ENCODE peak calls at places on chromosomes 3 and 15, in four cellular contexts. G is left lung, J is heart left ventricle, A is A673. V is an unnamed sample.

GRCh38 chr15:39360417-39360816 is 220.5 kb upstream of the THBS1 start:
- DNase-seq in G (no peak), J (no peak), A (no peak), V (no peak)

GRCh38 chr15:90001062-90001682 is at the start of gene ZNF710:
- DNase-seq in G (peak), J (peak), A (peak), V (no peak)

GRCh38 chr3:162224736-162225135 is 728.1 kb downstream of the OTOL1 start:
- DNase-seq in G (no peak), J (no peak), A (no peak), V (no peak)

GRCh38 chr3:50534721-50535330 is 31.4 kb upstream of the CACNA2D2 start:
- DNase-seq in G (no peak), J (no peak), A (no peak), V (no peak)

GRCh38 chr3:168090306-168091085 is 5.2 kb downstream of the GOLIM4 start:
- DNase-seq in G (no peak), J (no peak), A (no peak), V (no peak)

GRCh38 chr15:85568261-85568808 is 187.9 kb downstream of the AKAP13 start:
- DNase-seq in G (no peak), J (no peak), A (no peak), V (no peak)

GRCh38 chr15:69990566-69991391 is 106.9 kb downstream of the TLE3 start:
- DNase-seq in G (no peak), J (no peak), A (no peak), V (no peak)

GRCh38 chr3:130955481-130955880 is 61.6 kb downstream of the ATP2C1 start:
- DNase-seq in G (no peak), J (no peak), A (no peak), V (no peak)

GRCh38 chr15:20349774-20350498 is 191.7 kb downstream of the GOLGA6L6 start:
- DNase-seq in G (no peak), J (peak), A (no peak), V (no peak)

GRCh38 chr15:98722645-98723044 is 74.3 kb downstream of the IGF1R start:
- DNase-seq in G (no peak), J (no peak), A (no peak), V (no peak)

GRCh38 chr3:190968616-190969015 is 106.1 kb upstream of the GMNC start:
- DNase-seq in G (no peak), J (no peak), A (peak), V (no peak)

GRCh38 chr3:192419312-192419711 is 308.0 kb downstream of the FGF12 start:
- DNase-seq in G (no peak), J (no peak), A (no peak), V (no peak)

GRCh38 chr3:177928156-177928555 is 608.1 kb upstream of the KCNMB2 start:
- DNase-seq in G (no peak), J (no peak), A (peak), V (no peak)

GRCh38 chr3:97778152-97778551 is 13.6 kb downstream of the ARL6 start:
- DNase-seq in G (no peak), J (no peak), A (no peak), V (no peak)

GRCh38 chr3:46538803-46539442 is 27.2 kb downstream of the LRRC2 start:
- DNase-seq in G (peak), J (peak), A (peak), V (peak)

GRCh38 chr3:30400924-30401323 is 205.5 kb upstream of the TGFBR2 start:
- DNase-seq in G (no peak), J (no peak), A (no peak), V (no peak)

GRCh38 chr3:72345237-72345878 is 502.9 kb downstream of the SHQ1 start:
- DNase-seq in G (no peak), J (no peak), A (no peak), V (no peak)

GRCh38 chr3:46749129-46749528 is 31.5 kb upstream of the PRSS50 start:
- DNase-seq in G (no peak), J (no peak), A (no peak), V (no peak)

GRCh38 chr15:67839358-67839928 is 402 bp downstream of the RNU6-1 start:
- DNase-seq in G (no peak), J (no peak), A (peak), V (no peak)

GRCh38 chr3:128709506-128710210 is 16.3 kb upstream of the RAB7A start:
- DNase-seq in G (no peak), J (no peak), A (no peak), V (no peak)

GRCh38 chr3:57544181-57545125 is at the start of gene DNAH12:
- DNase-seq in G (peak), J (no peak), A (peak), V (no peak)

GRCh38 chr3:159785276-159785675 is 203.4 kb upstream of the IL12A start:
- DNase-seq in G (no peak), J (no peak), A (no peak), V (no peak)

GRCh38 chr3:71225951-71226564 is 357.5 kb downstream of the FOXP1 start:
- DNase-seq in G (no peak), J (no peak), A (no peak), V (peak)

GRCh38 chr3:160725326-160725725 is 30.7 kb upstream of the PPM1L start:
- DNase-seq in G (no peak), J (no peak), A (no peak), V (no peak)

GRCh38 chr3:117603097-117603496 is 893.5 kb downstream of the TUSC7 start:
- DNase-seq in G (no peak), J (no peak), A (no peak), V (no peak)

GRCh38 chr3:129001817-129002572 is 891 bp downstream of the EFCC1 start:
- DNase-seq in G (no peak), J (no peak), A (peak), V (no peak)

GRCh38 chr3:141368925-141369794 is 856 bp downstream of the ZBTB38 start:
- DNase-seq in G (no peak), J (no peak), A (no peak), V (no peak)

GRCh38 chr3:69082805-69083204 is 1.9 kb upstream of the ARL6IP5 start:
- DNase-seq in G (peak), J (no peak), A (peak), V (peak)

GRCh38 chr3:177905895-177906511 is 630.2 kb upstream of the KCNMB2 start:
- DNase-seq in G (no peak), J (no peak), A (no peak), V (no peak)

GRCh38 chr3:67863869-67864268 is 209.5 kb upstream of the SUCLG2 start:
- DNase-seq in G (no peak), J (no peak), A (peak), V (no peak)
- TF ChIP-seq CTCF in G (no peak), J (no peak), A (peak), V (no peak)

GRCh38 chr3:105365536-105366301 is 990 bp upstream of the ALCAM start:
- DNase-seq in G (peak), J (no peak), A (peak), V (no peak)
- TF ChIP-seq CTCF in G (no peak), J (no peak), A (no peak), V (no peak)

GRCh38 chr15:51829360-51830278 is at the start of gene TMOD3:
- DNase-seq in G (peak), J (peak), A (peak), V (peak)
- TF ChIP-seq CTCF in G (no peak), J (no peak), A (no peak), V (no peak)

GRCh38 chr3:144989756-144990155 is 1018.1 kb downstream of the DIPK2A start:
- DNase-seq in G (no peak), J (no peak), A (peak), V (no peak)
- TF ChIP-seq CTCF in G (no peak), J (no peak), A (no peak), V (no peak)

DNA sequence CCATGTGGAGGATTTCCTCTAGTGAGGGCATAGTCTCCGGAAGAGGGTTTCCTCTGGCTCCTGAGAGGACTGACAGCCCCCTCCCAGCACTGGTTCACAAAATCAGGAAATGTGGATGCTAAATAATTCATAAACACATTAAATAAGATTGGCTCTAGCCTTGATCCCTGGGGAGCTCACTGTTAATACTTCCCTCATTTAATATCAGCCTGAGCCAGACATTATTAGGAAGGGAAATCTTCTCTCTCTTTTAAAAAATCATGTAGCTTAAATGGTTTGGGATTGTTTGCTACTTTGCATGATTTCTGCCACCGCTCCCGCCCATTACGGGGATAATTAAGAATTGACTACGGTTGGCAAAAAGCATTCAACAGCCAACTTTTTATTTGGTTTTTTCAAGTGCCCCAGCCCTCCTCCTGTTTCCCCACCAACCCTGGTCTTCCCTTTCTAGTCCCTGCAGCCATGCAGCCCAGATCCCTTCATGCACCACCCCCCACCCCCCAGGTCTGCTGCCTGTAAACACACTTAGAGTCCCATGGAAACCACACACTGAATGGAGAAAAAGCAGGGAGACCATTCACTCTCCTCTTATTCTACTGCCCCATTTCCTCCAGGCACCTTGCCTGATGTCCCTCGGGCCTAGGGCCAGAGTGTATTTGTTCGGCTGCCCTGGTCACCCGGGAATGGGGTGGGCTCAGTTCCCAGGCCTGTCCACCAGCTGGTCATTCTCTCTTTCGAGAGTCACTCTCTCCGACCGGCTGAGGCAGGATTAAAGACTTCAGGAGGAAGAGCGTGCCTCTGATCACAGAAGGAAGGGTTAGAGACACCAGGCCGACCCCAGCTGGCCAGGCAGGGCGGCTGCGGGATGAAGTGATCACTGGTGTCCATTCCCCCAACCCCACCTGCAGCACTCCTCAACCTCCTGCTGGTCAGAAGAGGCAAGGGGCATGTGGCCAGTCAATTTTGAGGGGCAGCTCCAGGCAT is 45.1 kb downstream of the SEMA5B start:
- DNase-seq in G (no peak), J (no peak), A (peak), V (no peak)
- TF ChIP-seq CTCF in G (no peak), J (no peak), A (no peak), V (no peak)

DNA sequence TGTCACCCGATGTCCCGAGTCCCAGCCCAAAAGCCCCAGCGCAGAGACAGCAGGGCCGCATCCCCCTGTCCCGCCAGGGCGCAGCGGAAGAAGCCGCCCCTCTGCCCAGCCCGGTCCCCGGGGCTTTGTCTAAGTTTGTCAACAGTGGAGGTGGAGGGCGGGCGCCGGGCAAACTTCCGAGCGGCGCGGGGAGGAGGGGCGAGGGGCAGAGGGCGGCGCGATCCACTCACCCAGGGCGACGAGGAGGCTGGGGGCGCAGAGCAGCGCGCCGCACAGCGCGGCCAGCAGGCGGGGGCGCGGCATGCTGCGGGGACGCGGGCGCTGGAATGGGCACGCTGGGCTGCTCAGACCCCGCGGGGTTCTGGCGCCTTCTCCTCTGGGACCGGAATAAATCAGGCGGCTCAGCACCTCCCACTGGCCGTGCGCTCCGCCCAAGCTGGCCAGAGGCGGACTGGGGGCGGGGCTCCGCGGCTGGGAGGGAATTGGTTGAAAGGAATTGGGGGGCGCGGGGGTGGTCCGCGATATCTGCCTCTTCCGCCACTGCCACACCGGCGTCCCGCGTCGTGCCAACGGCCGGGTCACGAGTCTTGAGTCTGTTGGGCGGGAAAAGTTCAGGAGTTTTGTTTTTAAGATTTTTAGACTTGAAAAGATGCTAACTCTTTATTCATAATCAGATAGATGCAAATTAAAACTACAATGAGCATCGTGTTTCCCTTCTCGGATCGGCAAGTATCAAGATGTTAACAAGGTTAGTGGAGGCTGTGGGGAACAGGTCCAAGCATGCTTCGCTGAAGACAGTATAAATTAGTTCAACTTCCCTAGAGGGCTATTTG is at the start of gene MFGE8:
- DNase-seq in G (peak), J (peak), A (peak), V (peak)
- TF ChIP-seq CTCF in G (no peak), J (peak), A (peak), V (no peak)